ENCODE peak calls at places on chromosome 13, in five cellular contexts. S is posterior cingulate gyrus, G is aorta, J is T follicular helper cell, P is G401. F is an unnamed sample.

GRCh38 chr13:21738636-21739035 is 67.8 kb downstream of the FGF9 start:
- DNase-seq in S (no peak), P (no peak), G (no peak), J (no peak), F (no peak)

GRCh38 chr13:24684600-24684998 is 4.4 kb downstream of the ATP12A start:
- DNase-seq in P (no peak), S (peak), G (no peak), J (no peak), F (no peak)

GRCh38 chr13:102951808-102952207 is 106.0 kb downstream of the ERCC5 start:
- DNase-seq in P (no peak), S (no peak), G (no peak), J (no peak), F (no peak)

GRCh38 chr13:113493315-113493951 is 2.9 kb upstream of the DCUN1D2 start:
- DNase-seq in J (no peak), S (no peak), G (no peak), P (no peak), F (no peak)

GRCh38 chr13:52749446-52749845 is 9.8 kb upstream of the CNMD start:
- DNase-seq in P (no peak), G (no peak), J (no peak), S (no peak), F (no peak)

GRCh38 chr13:113745059-113745458 is 14.0 kb upstream of the TMEM255B start:
- DNase-seq in G (no peak), P (no peak), S (no peak), J (no peak), F (no peak)

GRCh38 chr13:95784161-95784880 is 107.4 kb downstream of the DNAJC3 start:
- DNase-seq in G (no peak), S (no peak), P (no peak), J (no peak), F (no peak)

GRCh38 chr13:97945342-97945741 is 8.1 kb upstream of the IPO5 start:
- DNase-seq in S (no peak), P (no peak), G (no peak), J (no peak), F (no peak)

GRCh38 chr13:99867535-99868271 is 103.9 kb downstream of the ZIC5 start:
- DNase-seq in J (no peak), G (no peak), P (peak), S (no peak), F (no peak)

GRCh38 chr13:100381595-100382224 is 206.9 kb downstream of the GGACT start:
- DNase-seq in P (peak), G (no peak), J (no peak), S (no peak), F (no peak)

GRCh38 chr13:27789153-27789494 is 3.2 kb upstream of the GSX1 start:
- DNase-seq in J (no peak), G (no peak), S (no peak), P (no peak), F (no peak)

GRCh38 chr13:25215253-25215575 is 43.1 kb upstream of the AMER2 start:
- DNase-seq in S (no peak), J (no peak), P (no peak), G (no peak), F (no peak)

GRCh38 chr13:71864981-71865857 is 1.8 kb downstream of the DACH1 start:
- DNase-seq in J (no peak), S (peak), P (no peak), G (peak), F (peak)

GRCh38 chr13:90605690-90606089 is 741.8 kb upstream of the MIR17HG start:
- DNase-seq in S (no peak), J (no peak), P (no peak), G (no peak), F (no peak)

GRCh38 chr13:96781141-96781540 is 213.1 kb downstream of the OXGR1 start:
- DNase-seq in G (peak), J (no peak), P (peak), S (peak), F (no peak)

GRCh38 chr13:103640617-103641016 is 574.4 kb upstream of the SLC10A2 start:
- DNase-seq in G (no peak), S (no peak), P (no peak), J (no peak), F (no peak)

GRCh38 chr13:94481966-94482365 is 2.5 kb upstream of the DCT start:
- DNase-seq in S (no peak), P (no peak), J (no peak), G (no peak), F (no peak)

GRCh38 chr13:62687727-62688126 is 1272.1 kb upstream of the PCDH20 start:
- DNase-seq in S (no peak), J (no peak), P (no peak), G (no peak), F (no peak)

GRCh38 chr13:98650376-98651107 is 73.6 kb upstream of the STK24 start:
- DNase-seq in S (no peak), P (no peak), J (no peak), G (no peak), F (peak)

GRCh38 chr13:21047591-21048282 is 13.6 kb downstream of the LATS2 start:
- DNase-seq in P (peak), S (no peak), G (no peak), J (no peak), F (no peak)

GRCh38 chr13:113970810-113971470 is 2.9 kb downstream of the C13orf46 start:
- DNase-seq in G (peak), P (peak), J (no peak), S (peak), F (peak)

GRCh38 chr13:42991892-42992584 is at the start of gene EPSTI1:
- DNase-seq in S (peak), P (no peak), J (peak), G (peak), F (peak)

GRCh38 chr13:43878897-43879322 is 630 bp downstream of the CCDC122 start:
- DNase-seq in P (peak), J (no peak), S (peak), G (peak), F (peak)

GRCh38 chr13:40251343-40252032 is 415.0 kb downstream of the FOXO1 start:
- DNase-seq in G (no peak), S (no peak), P (no peak), J (no peak), F (no peak)

GRCh38 chr13:85970727-85971126 is 171.5 kb upstream of the SLITRK6 start:
- DNase-seq in S (no peak), J (no peak), G (no peak), P (no peak), F (no peak)

GRCh38 chr13:35225159-35225558 is 251.3 kb downstream of the MAB21L1 start:
- DNase-seq in S (no peak), J (no peak), G (no peak), P (no peak), F (no peak)